ENCODE peak calls at places on chromosomes 4 and X, in eight cellular contexts. M is tibial nerve, V is heart left ventricle, B is stomach, K is gastrocnemius medialis, W is HCT116, J is endothelial cell of umbilical vein, H is IMR-90. G is an unnamed sample.

GRCh38 chr4:19651481-19651880 is 600.2 kb upstream of the SLIT2 start:
- DNase-seq in B (no peak), K (no peak), J (no peak), M (no peak), V (no peak), W (no peak), H (no peak), G (no peak)

GRCh38 chr4:26510334-26510705 is 20.0 kb upstream of the CCKAR start:
- DNase-seq in H (no peak), M (no peak), J (no peak), W (no peak), B (no peak), K (no peak), V (no peak), G (no peak)

GRCh38 chr4:2388430-2389182 is 29.8 kb downstream of the ZFYVE28 start:
- DNase-seq in K (no peak), M (no peak), J (no peak), H (peak; percentile 11), V (no peak), B (no peak), W (no peak), G (no peak)

GRCh38 chrX:134734343-134735001 is 76.2 kb upstream of the PLAC1 start:
- DNase-seq in B (no peak), H (peak; percentile 80), M (no peak), V (no peak), J (peak; percentile 24), W (no peak), K (no peak), G (peak; percentile 34)

GRCh38 chr4:5040839-5041238 is 10.4 kb upstream of the STK32B start:
- DNase-seq in H (no peak), J (no peak), B (no peak), W (no peak), M (no peak), K (no peak), V (no peak), G (no peak)

GRCh38 chr4:138961687-138962086 is 53.9 kb upstream of the NOCT start:
- DNase-seq in K (no peak), W (no peak), B (no peak), H (no peak), M (no peak), J (no peak), V (no peak), G (no peak)

GRCh38 chr4:105058177-105058812 is 88.4 kb upstream of the TET2 start:
- DNase-seq in M (no peak), B (no peak), V (no peak), J (no peak), W (peak; percentile 12), K (no peak), H (peak; percentile 75), G (no peak)

GRCh38 chr4:122525865-122526264 is 69.3 kb upstream of the IL2 start:
- DNase-seq in J (no peak), V (no peak), M (no peak), H (no peak), B (no peak), K (no peak), W (no peak), G (no peak)

GRCh38 chr4:73976716-73977115 is 5.1 kb downstream of the PF4 start:
- DNase-seq in M (no peak), H (peak; percentile 13), J (no peak), B (no peak), V (no peak), W (no peak), K (no peak), G (no peak)

GRCh38 chr4:99383833-99384392 is 31.4 kb upstream of the ADH1C start:
- DNase-seq in K (peak; percentile 44), B (peak; percentile 35), M (peak; percentile 34), W (no peak), H (peak; percentile 97), V (no peak), J (no peak), G (peak; percentile 68)

DNA sequence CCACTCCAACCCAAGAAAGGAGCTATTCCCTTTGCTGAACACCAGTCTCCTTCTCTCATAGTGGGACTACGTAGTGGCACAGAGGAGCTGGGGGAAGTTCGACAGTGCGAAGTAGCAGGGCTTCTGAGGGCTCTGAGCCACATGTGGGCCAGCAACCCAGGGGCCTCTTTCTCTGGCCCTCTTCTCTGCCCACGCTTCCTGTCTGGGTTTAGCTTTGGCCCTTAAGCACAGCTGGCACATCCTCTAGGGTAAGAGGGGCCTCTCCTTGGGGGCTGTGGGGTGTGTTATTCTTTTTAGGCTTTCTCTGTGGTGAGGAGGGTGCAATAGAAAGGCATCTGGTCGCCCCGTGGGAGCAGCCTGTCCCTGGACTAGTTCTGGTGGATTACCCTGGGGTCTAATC is 151.7 kb upstream of the RPS6KA3 start:
- DNase-seq in W (no peak), B (no peak), H (no peak), J (no peak), V (no peak), K (no peak), M (no peak), G (no peak)
- TF ChIP-seq POLR2A in W (no peak), B (no peak), H (no peak), J (no peak), V (no peak), K (no peak), M (no peak), G (no peak)

DNA sequence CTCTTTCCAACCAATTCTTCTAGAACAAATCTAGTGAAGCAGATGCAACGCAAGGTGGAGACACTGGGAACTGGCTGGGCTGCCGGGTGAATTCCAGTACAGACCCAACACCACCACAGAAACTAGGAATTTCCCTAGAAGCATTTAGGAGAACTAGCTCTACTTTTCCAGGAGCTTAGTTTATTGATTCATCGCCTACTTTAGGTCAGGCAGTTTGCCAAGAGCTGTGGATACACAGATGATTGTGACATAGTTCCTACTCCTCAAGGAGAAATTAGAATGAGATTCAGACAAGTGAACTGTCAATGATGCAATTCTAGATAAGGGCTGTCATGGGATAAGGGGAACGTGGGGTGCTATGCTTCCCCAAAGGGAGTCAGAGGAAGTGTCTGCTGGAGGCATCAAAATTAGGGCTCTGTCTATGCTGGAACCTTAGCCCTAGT is 350.0 kb downstream of the CAMK2D start:
- DNase-seq in K (peak; percentile 13), M (no peak), H (peak; percentile 97), W (no peak), V (no peak), B (no peak), J (no peak), G (no peak)
- TF ChIP-seq CTCF in K (no peak), M (no peak), H (peak; percentile 46), W (no peak), V (no peak), B (no peak), J (no peak), G (no peak)

GRCh38 chrX:110374544-110374943 is 15.9 kb downstream of the RTL9 start:
- DNase-seq in V (no peak), H (no peak), K (no peak), W (no peak), M (no peak), J (no peak), B (no peak), G (no peak)
- H3K27ac ChIP-seq in V (no peak overlapping the region), H (no peak overlapping the region), K (no peak overlapping the region), W (no peak overlapping the region), M (no peak overlapping the region), J (no peak overlapping the region), B (no peak overlapping the region), G (no peak overlapping the region)

GRCh38 chrX:23784487-23785301 is 1.7 kb downstream of the SAT1 start:
- DNase-seq in M (no peak), B (no peak), W (no peak), J (peak; percentile 39), K (no peak), H (peak; percentile 88), V (no peak), G (no peak)

GRCh38 chrX:23785564-23785963 is 2.6 kb downstream of the SAT1 start:
- DNase-seq in K (no peak), M (no peak), J (peak; percentile 9), B (no peak), H (no peak), W (no peak), V (no peak), G (no peak)

GRCh38 chrX:23782455-23782854 is 518 bp upstream of the SAT1 start:
- DNase-seq in W (no peak), J (no peak), V (no peak), K (no peak), B (no peak), M (no peak), H (no peak), G (no peak)

GRCh38 chrX:23782863-23783568 is at the start of gene SAT1:
- DNase-seq in M (peak; percentile 91), W (peak; percentile 86), J (peak; percentile 92), B (peak; percentile 96), V (peak; percentile 98), K (peak; percentile 94), H (peak; percentile 91), G (peak; percentile 93)

DNA sequence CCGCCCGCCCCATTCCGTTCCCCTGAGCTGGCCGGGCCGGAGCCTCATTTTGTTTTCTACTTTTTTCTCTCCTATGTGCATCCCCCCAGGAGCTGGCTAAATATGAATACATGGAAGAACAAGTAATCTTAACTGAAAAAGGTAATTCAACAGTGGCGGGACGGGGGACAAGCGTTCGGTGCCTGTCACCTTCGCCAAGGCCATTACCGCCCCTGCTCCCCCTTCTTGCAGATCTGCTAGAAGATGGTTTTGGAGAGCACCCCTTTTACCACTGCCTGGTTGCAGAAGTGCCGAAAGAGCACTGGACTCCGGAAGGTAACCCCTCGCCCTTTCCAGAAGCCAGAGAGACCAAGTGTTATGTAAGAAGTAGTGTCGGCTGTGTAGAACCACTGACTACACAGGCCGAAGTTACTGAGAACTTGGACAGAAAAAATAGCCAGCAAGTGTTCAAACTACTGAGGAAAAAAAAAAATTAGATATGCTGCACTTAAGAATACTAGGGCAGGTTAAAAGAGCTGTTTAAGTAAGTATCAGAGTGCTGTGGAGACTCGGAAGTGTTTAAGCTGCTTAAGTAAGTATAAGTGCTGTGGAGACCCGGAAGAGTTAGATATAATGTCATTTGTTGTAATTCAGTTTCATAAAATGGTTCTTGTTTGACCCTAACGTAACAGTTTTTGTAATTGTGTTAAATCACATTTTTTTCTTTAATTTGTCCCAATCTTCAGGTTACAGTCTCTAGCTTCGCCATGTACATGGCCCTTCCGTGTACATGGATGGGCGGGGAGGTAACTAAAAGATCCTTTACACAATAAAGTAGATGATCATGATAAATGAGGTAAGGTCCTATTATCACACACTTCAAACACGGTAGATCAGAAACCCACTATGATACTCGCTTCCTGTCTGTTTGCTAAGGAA is 855 bp downstream of the SAT1 start:
- DNase-seq in B (no peak), W (no peak), H (no peak), K (no peak), M (no peak), V (no peak), J (peak; percentile 19), G (no peak)
- TF ChIP-seq POLR2A in B (no peak), W (no peak), H (peak; percentile 66), K (no peak), M (no peak), V (peak; percentile 22), J (no peak), G (no peak)

GRCh38 chrX:25034889-25035288 is 19.1 kb upstream of the ARX start:
- DNase-seq in H (no peak), V (no peak), M (no peak), J (no peak), K (no peak), B (no peak), W (no peak), G (no peak)
- TF ChIP-seq CTCF in H (peak; percentile 14), V (no peak), M (no peak), J (no peak), K (no peak), B (no peak), W (peak; percentile 28), G (no peak)

DNA sequence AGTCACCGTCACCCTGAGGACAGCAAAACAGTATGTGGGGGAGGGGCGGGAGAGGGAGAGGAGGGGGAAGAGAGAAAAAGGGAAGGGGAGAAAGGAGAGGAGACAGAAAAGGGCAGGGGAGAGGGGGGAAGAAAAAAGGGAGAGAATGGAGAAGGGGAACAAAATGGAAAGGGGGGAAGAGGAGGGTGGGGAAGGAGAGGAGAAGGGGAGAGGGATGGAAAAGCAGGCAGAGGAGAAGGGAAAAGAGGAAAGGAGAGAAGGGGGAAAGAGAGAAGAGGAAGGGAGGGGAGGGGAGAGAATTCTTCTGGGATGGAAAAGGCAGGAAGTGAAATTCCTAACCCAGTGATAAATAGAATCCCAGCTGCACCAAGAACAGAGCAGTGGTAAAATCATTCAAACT is 244.3 kb downstream of the BCOR start:
- DNase-seq in M (no peak), H (no peak), K (no peak), W (no peak), B (no peak), V (no peak), J (no peak), G (no peak)
- H3K27ac ChIP-seq in M (no peak overlapping the region), H (no peak overlapping the region), K (no peak overlapping the region), W (no peak overlapping the region), B (no peak overlapping the region), V (no peak overlapping the region), J (no peak overlapping the region), G (no peak overlapping the region)